ENCODE peak calls at places on chromosomes 7 and 10, in five cellular contexts. I, E, N, Z and B are unnamed samples.

GRCh38 chr10:103452714-103453230 is 602 bp upstream of the CALHM2 start:
- DNase-seq in E (no peak), I (no peak), N (no peak), Z (no peak), B (no peak)

GRCh38 chr10:28010821-28011220 is 11.9 kb upstream of the ODAD2 start:
- DNase-seq in I (no peak), N (no peak), E (no peak), Z (no peak), B (no peak)

GRCh38 chr10:29119374-29119773 is 169.5 kb upstream of the LYZL1 start:
- DNase-seq in I (no peak), E (no peak), N (peak; percentile 64), Z (peak; percentile 42), B (no peak)

GRCh38 chr10:26044123-26044749 is 110.2 kb downstream of the MYO3A start:
- DNase-seq in I (no peak), Z (no peak), E (no peak), N (no peak), B (no peak)

GRCh38 chr10:28393956-28394568 is 91.2 kb upstream of the MPP7 start:
- DNase-seq in N (peak; percentile 41), I (peak; percentile 42), Z (peak; percentile 49), E (no peak), B (no peak)

GRCh38 chr10:86661161-86662025 is 6.9 kb upstream of the LDB3 start:
- DNase-seq in I (no peak), N (no peak), E (no peak), Z (no peak), B (no peak)

GRCh38 chr7:26149391-26149977 is 2.5 kb upstream of the NFE2L3 start:
- DNase-seq in N (no peak), Z (no peak), E (no peak), I (no peak), B (no peak)

GRCh38 chr7:124101173-124101768 is 68.4 kb upstream of the TMEM229A start:
- DNase-seq in I (no peak), Z (peak; percentile 44), N (no peak), E (no peak), B (no peak)

GRCh38 chr10:29685506-29685905 is 50.7 kb upstream of the SVIL start:
- DNase-seq in Z (no peak), N (no peak), E (no peak), I (no peak), B (no peak)

GRCh38 chr7:28224675-28225074 is 44.1 kb upstream of the JAZF1 start:
- DNase-seq in E (no peak), I (no peak), Z (no peak), N (no peak), B (no peak)

GRCh38 chr7:157009170-157009777 is 1.2 kb downstream of the MNX1 start:
- DNase-seq in E (no peak), Z (no peak), N (no peak), I (no peak), B (no peak)
- TF ChIP-seq POLR2A in E (no peak), Z (no peak), N (no peak), I (no peak), B (no peak)

DNA sequence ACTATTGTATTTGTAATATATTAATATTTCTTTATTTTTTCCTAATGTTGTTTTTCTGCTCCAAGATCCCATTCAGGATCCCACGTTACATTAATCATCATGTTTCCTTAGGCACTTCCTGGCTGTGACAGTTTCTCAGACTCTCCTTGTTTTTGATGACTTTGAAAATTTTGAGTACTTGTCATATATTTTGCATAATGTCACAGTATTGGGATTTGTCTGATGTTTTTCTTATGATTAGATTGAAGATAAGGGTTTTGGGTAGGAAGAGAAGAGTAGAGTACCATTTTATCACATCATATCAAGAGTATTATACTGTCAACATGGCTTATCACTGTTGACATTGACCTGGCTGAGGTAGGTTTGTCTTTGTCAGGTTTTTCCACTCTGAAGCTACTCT is 146.3 kb upstream of the TPK1 start:
- DNase-seq in I (no peak), Z (no peak), N (no peak), E (no peak), B (no peak)
- TF ChIP-seq POLR2AphosphoS5 in I (no peak), Z (no peak), N (no peak), E (no peak), B (no peak)

GRCh38 chr10:132331259-132331955 is 586 bp upstream of the LRRC27 start:
- DNase-seq in Z (no peak), E (no peak), I (no peak), N (no peak), B (no peak)
- TF ChIP-seq POLR2A in Z (peak; percentile 80), E (peak; percentile 43), I (no peak), N (no peak), B (peak; percentile 53)

GRCh38 chr10:53675201-53675600 is 902.6 kb upstream of the MBL2 start:
- DNase-seq in E (no peak), I (no peak), Z (no peak), N (no peak), B (no peak)
- TF ChIP-seq POLR2AphosphoS5 in E (no peak), I (no peak), Z (no peak), N (no peak), B (no peak)

GRCh38 chr7:143900230-143900766 is 1.7 kb downstream of the TCAF1 start:
- DNase-seq in E (no peak), N (no peak), I (no peak), Z (peak; percentile 73), B (no peak)

GRCh38 chr7:143906176-143906575 is 4.2 kb upstream of the TCAF1 start:
- DNase-seq in Z (no peak), N (no peak), I (no peak), E (no peak), B (no peak)

GRCh38 chr7:143901360-143901709 is 641 bp downstream of the TCAF1 start:
- DNase-seq in I (peak; percentile 37), E (no peak), N (no peak), Z (no peak), B (no peak)

GRCh38 chr7:143898810-143899209 is 3.2 kb downstream of the TCAF1 start:
- DNase-seq in N (no peak), Z (no peak), I (no peak), E (no peak), B (no peak)

DNA sequence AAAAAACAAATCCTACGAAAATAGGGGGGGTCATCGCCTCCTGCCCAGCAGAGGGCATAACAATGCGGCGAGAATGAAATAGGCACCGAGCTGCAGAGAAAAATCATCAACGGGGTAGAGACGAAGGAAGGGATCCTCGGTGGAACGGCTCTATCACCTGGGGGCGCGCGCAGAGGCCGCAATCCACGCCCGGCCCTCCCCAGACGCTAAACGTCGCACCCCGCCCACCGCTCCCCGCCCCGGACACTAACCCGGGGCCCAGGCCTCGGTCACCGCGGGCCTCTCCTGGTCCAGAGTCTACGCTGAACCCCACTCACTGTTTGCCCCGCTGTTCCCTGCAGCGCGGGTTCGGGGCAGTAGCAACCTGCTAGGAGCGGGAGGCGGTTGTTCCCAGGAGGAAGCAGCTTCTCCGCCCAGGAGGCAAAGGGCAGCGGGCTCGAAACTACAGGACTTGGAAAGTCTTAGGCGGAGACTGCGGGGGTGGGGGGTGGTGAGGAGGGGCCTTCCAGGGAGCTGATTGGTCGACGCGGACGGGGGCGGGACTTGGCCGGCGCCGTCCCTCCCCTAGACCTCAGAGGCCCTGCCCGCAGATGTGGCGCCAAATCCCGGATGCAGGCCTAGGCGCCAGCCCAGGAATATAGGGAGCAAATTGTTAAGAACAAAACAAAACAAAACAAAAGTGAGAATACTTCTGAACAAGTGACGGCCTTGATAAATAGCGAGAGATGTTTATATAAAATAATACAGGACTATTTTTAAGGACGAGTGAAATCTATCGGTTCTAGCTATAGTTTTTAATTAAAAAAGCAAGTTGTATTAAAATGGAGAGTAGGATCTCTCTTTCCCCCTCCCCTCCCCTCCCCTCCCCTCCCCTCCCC is at the start of gene TCAF1:
- DNase-seq in E (peak; percentile 55), Z (peak; percentile 96), I (peak; percentile 96), N (peak; percentile 88), B (peak; percentile 81)
- TF ChIP-seq POLR2A in E (peak; percentile 81), Z (peak; percentile 91), I (peak; percentile 37), N (peak; percentile 90), B (peak; percentile 51)

GRCh38 chr7:42175834-42176745 is 60.9 kb downstream of the GLI3 start:
- DNase-seq in N (no peak), Z (no peak), E (no peak), I (peak; percentile 61), B (no peak)
- TF ChIP-seq POLR2AphosphoS5 in N (no peak), Z (no peak), E (no peak), I (no peak), B (no peak)

GRCh38 chr10:121974535-121975294 is at the start of gene NSMCE4A:
- DNase-seq in E (peak; percentile 5), Z (peak; percentile 77), N (peak; percentile 43), I (peak; percentile 36), B (peak; percentile 87)
- TF ChIP-seq POLR2A in E (peak; percentile 87), Z (peak; percentile 66), N (peak; percentile 93), I (no peak), B (peak; percentile 86)

DNA sequence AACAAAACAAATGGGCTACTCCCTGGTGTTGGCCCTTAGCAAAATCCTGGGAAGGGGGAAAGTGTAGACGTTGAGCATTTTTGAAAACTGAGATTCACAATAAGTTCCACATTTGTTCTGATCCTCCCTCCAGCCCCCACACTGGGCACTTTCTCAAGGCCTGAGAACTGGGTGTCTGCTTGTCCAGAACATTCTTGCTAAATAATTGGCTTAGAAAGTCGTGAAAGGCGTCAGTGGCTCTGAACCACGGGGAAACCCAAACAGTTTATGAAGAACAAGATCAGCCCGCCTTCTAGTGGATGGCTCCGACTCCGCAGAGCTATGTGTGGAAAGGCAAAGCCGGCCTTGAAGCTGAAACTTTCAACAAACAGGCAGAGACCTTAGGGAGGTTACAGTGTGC is 370.1 kb downstream of the PRPF18 start:
- DNase-seq in N (no peak), Z (no peak), E (no peak), I (no peak), B (no peak)
- TF ChIP-seq POLR2AphosphoS5 in N (no peak), Z (no peak), E (no peak), I (no peak), B (no peak)

DNA sequence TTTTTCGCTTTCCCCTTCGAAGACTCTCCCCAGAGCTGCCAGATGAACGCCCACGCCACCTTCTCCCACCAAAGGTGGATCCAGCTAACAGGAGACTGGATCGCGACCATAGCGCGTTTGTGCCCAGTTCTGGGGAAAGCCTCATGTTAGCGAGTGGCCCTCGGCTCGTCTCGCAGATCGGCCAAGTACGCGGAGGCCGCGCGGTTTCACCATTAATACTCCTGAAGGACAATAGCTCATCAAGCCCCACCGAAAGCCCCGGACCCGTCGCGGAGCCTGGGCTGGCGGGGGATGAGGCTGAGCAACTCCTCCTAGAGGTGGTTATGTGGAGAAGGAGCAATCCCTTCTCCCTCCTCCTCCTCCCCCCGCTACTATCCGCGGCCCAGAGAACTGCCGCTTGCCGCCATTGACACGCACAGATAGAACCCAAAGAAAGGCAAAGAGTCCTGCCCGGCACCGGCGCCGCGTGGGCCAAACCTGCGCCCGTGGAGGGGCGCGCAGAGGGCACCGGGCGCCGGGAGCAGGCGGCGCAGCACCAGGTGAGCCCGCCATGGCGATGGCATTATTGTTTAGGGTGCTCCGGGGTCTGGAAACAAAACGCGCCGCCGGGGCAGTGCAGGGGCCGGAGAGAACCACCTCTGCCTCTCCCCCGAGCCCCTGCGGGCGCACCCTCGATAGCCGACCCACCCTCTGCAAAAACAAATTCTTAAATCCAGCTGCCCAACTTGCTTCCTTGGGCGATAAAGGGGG is at the start of gene MACROH2A2:
- DNase-seq in I (peak; percentile 60), N (peak; percentile 43), Z (peak; percentile 12), E (no peak), B (no peak)
- TF ChIP-seq POLR2A in I (no peak), N (no peak), Z (no peak), E (no peak), B (no peak)